ENCODE peak calls at places on chromosomes 6 and 20, in nine cellular contexts. J is cardiac muscle cell; C is heart left ventricle; V is left lung; B is keratinocyte; M is Caco-2; H is SJCRH30; I is transverse colon; Q is CD8-positive, alpha-beta T cell. Z is an unnamed sample.

GRCh38 chr6:2775003-2775402 is 9.8 kb downstream of the WRNIP1 start:
- DNase-seq in C (no peak), V (no peak), Q (no peak), J (no peak), I (no peak), H (no peak), B (no peak), M (no peak), Z (no peak)

GRCh38 chr20:38829296-38829875 is 23.9 kb downstream of the PPP1R16B start:
- DNase-seq in J (no peak), I (no peak), B (no peak), Q (no peak), C (no peak), V (no peak), H (no peak), M (no peak), Z (no peak)

GRCh38 chr20:33273117-33273851 is 9.7 kb upstream of the BPIFB1 start:
- DNase-seq in J (no peak), Q (no peak), M (no peak), C (no peak), I (no peak), V (no peak), B (no peak), H (no peak), Z (no peak)

GRCh38 chr6:45981046-45981445 is 34.6 kb downstream of the CLIC5 start:
- DNase-seq in I (no peak), J (no peak), M (no peak), Q (no peak), C (no peak), V (no peak), H (no peak), B (no peak), Z (no peak)

GRCh38 chr20:9627219-9627618 is 112.8 kb downstream of the LAMP5 start:
- DNase-seq in J (no peak), V (no peak), M (no peak), B (no peak), Q (no peak), I (no peak), C (no peak), H (no peak), Z (no peak)

GRCh38 chr6:68226460-68226859 is 408.6 kb upstream of the ADGRB3 start:
- DNase-seq in M (peak; percentile 8), I (no peak), Q (no peak), J (peak; percentile 23), H (no peak), B (no peak), C (no peak), V (no peak), Z (no peak)

GRCh38 chr6:28060381-28060780 is 20.0 kb upstream of the ZNF165 start:
- DNase-seq in Q (no peak), B (no peak), V (no peak), I (no peak), H (no peak), J (no peak), C (no peak), M (no peak), Z (no peak)

GRCh38 chr20:46027245-46027853 is 1.7 kb upstream of the SLC12A5 start:
- DNase-seq in B (no peak), Q (no peak), V (no peak), C (no peak), J (peak; percentile 91), I (no peak), H (peak; percentile 85), M (peak; percentile 86), Z (no peak)

GRCh38 chr20:61881861-61882260 is 183.8 kb downstream of the TAF4 start:
- DNase-seq in J (no peak), H (no peak), C (no peak), B (no peak), V (peak; percentile 69), Q (no peak), M (no peak), I (no peak), Z (no peak)

GRCh38 chr6:161233986-161234620 is 39.8 kb downstream of the AGPAT4 start:
- DNase-seq in M (no peak), V (no peak), H (peak; percentile 33), Q (no peak), I (peak; percentile 51), B (peak; percentile 40), C (peak; percentile 76), J (peak; percentile 51), Z (peak; percentile 65)

GRCh38 chr6:19039287-19039686 is 652.1 kb downstream of the RNF144B start:
- DNase-seq in J (no peak), C (no peak), I (no peak), M (no peak), B (no peak), H (no peak), V (no peak), Q (no peak), Z (no peak)

GRCh38 chr6:111462770-111463391 is 20.1 kb downstream of the REV3L start:
- DNase-seq in H (no peak), I (no peak), C (no peak), J (no peak), Q (no peak), B (no peak), V (no peak), M (no peak), Z (no peak)

GRCh38 chr6:160102956-160103824 is 18.4 kb upstream of the SLC22A1 start:
- DNase-seq in V (no peak), C (no peak), Q (no peak), I (peak; percentile 31), J (peak; percentile 22), H (peak; percentile 54), B (no peak), M (peak; percentile 28), Z (peak; percentile 40)

GRCh38 chr6:160103825-160104100 is 17.9 kb upstream of the SLC22A1 start:
- DNase-seq in Q (no peak), J (no peak), M (no peak), I (no peak), V (no peak), H (no peak), C (no peak), B (no peak), Z (no peak)

GRCh38 chr6:160102399-160102798 is 19.2 kb upstream of the SLC22A1 start:
- DNase-seq in H (no peak), I (no peak), Q (no peak), V (no peak), B (no peak), J (no peak), C (no peak), M (no peak), Z (no peak)

GRCh38 chr6:160104821-160105517 is 16.6 kb upstream of the SLC22A1 start:
- DNase-seq in J (no peak), M (no peak), H (no peak), C (no peak), Q (no peak), V (no peak), I (no peak), B (no peak), Z (no peak)

GRCh38 chr6:160101262-160102205 is 20.1 kb upstream of the SLC22A1 start:
- DNase-seq in M (peak; percentile 6), Q (no peak), V (no peak), C (no peak), J (no peak), B (no peak), I (no peak), H (no peak), Z (no peak)
- H3K36me3 ChIP-seq in M (peaks cover 1% of the 10 kb centered on the region), Q (peaks cover 22% of the 10 kb centered on the region), V (peaks cover 93% of the 10 kb centered on the region), C (peaks cover 59% of the 10 kb centered on the region), J (peaks cover 40% of the 10 kb centered on the region), B (peaks cover 34% of the 10 kb centered on the region), I (peaks cover 44% of the 10 kb centered on the region), H (peaks cover 78% of the 10 kb centered on the region), Z (peaks cover 12% of the 10 kb centered on the region)

GRCh38 chr6:106117579-106117978 is 31.4 kb downstream of the PRDM1 start:
- DNase-seq in C (no peak), I (no peak), M (no peak), H (no peak), Q (peak; percentile 62), B (no peak), V (no peak), J (no peak), Z (no peak)

GRCh38 chr6:106122306-106122940 is 36.3 kb downstream of the PRDM1 start:
- DNase-seq in V (no peak), J (no peak), B (no peak), I (no peak), M (no peak), H (no peak), C (no peak), Q (no peak), Z (no peak)

GRCh38 chr6:106119526-106119925 is 33.4 kb downstream of the PRDM1 start:
- DNase-seq in H (no peak), J (no peak), C (no peak), B (no peak), V (peak; percentile 85), Q (no peak), I (peak; percentile 67), M (peak; percentile 92), Z (no peak)

GRCh38 chr6:106118835-106119443 is 32.8 kb downstream of the PRDM1 start:
- DNase-seq in B (no peak), H (no peak), M (no peak), V (no peak), C (no peak), Q (no peak), I (no peak), J (no peak), Z (no peak)

DNA sequence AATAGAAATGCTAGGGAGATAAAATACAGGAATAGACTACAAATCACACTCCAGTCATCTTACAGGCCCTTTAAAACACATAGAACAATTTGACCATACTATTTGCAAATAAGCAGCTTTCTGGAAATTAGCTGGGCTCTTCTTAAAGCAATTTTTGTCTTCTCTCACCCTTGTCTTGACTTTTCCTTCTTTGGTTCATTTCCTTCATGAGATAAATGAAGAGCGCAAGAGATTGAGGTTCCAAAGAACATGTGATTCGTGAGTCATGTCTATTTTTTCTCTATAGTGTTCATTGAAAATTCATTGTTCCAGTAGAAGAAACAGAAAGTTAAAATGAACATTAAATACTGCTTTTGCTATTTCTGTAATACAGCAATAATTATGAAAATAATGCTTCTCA is 33.9 kb downstream of the PRDM1 start:
- DNase-seq in J (no peak), M (no peak), V (no peak), C (no peak), B (no peak), Q (no peak), H (no peak), I (no peak), Z (no peak)
- H3K4me1 ChIP-seq in J (peaks cover 4% of the 10 kb centered on the region), M (peaks cover 23% of the 10 kb centered on the region), V (no peaks in the 10 kb centered on the region), C (no peaks in the 10 kb centered on the region), B (peaks cover 20% of the 10 kb centered on the region), Q (peaks cover 35% of the 10 kb centered on the region), H (no peaks in the 10 kb centered on the region), I (no peaks in the 10 kb centered on the region), Z (no peaks in the 10 kb centered on the region)

GRCh38 chr20:25353368-25353753 is 37.3 kb downstream of the ABHD12 start:
- DNase-seq in V (no peak), M (no peak), B (no peak), I (no peak), H (no peak), J (no peak), Q (no peak), C (no peak), Z (no peak)
- H3K9me3 ChIP-seq in V (no peaks in the 10 kb centered on the region), M (no peaks in the 10 kb centered on the region), B (no peaks in the 10 kb centered on the region), I (no peaks in the 10 kb centered on the region), H (no peaks in the 10 kb centered on the region), J (no peaks in the 10 kb centered on the region), Q (no peaks in the 10 kb centered on the region), C (no peaks in the 10 kb centered on the region), Z (no peaks in the 10 kb centered on the region)

DNA sequence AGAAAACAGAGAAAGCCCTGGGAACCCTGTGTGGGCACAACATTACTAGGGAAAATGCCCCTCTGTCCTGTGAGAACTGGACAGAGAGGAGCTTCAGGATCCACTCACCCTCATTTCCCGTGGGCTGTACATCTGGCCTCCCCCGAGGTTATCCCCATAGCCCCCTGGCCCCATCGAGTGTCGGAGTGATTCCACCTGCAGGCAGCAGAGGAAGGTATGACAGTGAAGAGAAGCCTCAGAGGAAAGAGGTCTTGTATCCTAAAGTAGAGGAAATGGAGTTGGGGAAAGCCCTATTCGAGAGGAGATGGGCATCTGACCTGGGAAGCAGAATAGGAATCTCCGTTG is 2.4 kb upstream of the AGER start:
- DNase-seq in B (no peak), C (no peak), V (no peak), J (no peak), I (no peak), Q (no peak), H (no peak), M (no peak), Z (no peak)
- H3K36me3 ChIP-seq in B (peaks cover 15% of the 10 kb centered on the region), C (peaks cover 24% of the 10 kb centered on the region), V (peaks cover 45% of the 10 kb centered on the region), J (peaks cover 15% of the 10 kb centered on the region), I (peaks cover 5% of the 10 kb centered on the region), Q (peaks cover 28% of the 10 kb centered on the region), H (peaks cover 4% of the 10 kb centered on the region), M (peaks cover 2% of the 10 kb centered on the region), Z (peaks cover 14% of the 10 kb centered on the region)

Z was measured in BE2C.